ENCODE peak calls at places on chromosome 16, in seven cellular contexts. One of them, this sample, is unnamed.

GRCh38 chr16:53480394-53480793 is 22.6 kb downstream of the AKTIP start:
- DNase-seq in Peyer's patch: no peak
- DNase-seq in COR-L47: no peak
- DNase-seq in lung microvascular endothelial cell: no peak
- DNase-seq in nephron progenitor cell: no peak
- DNase-seq in NCI-H2171 treated with DMSO at 0.1 percent for 48 hours: no peak
- DNase-seq in left lung: no peak
- DNase-seq in this sample: no peak

GRCh38 chr16:1680361-1680760 is 2.3 kb downstream of the JPT2 start:
- DNase-seq in nephron progenitor cell: no peak
- DNase-seq in Peyer's patch: no peak
- DNase-seq in COR-L47: no peak
- DNase-seq in lung microvascular endothelial cell: no peak
- DNase-seq in NCI-H2171 treated with DMSO at 0.1 percent for 48 hours: no peak
- DNase-seq in left lung: no peak
- DNase-seq in this sample: peak

GRCh38 chr16:89201467-89202377 is 1.4 kb upstream of the SLC22A31 start:
- DNase-seq in Peyer's patch: peak
- DNase-seq in left lung: peak
- DNase-seq in NCI-H2171 treated with DMSO at 0.1 percent for 48 hours: peak
- DNase-seq in COR-L47: no peak
- DNase-seq in nephron progenitor cell: peak
- DNase-seq in lung microvascular endothelial cell: peak
- DNase-seq in this sample: peak

GRCh38 chr16:55853114-55853513 is 20.2 kb upstream of the CES1 start:
- DNase-seq in COR-L47: no peak
- DNase-seq in nephron progenitor cell: no peak
- DNase-seq in Peyer's patch: no peak
- DNase-seq in left lung: no peak
- DNase-seq in NCI-H2171 treated with DMSO at 0.1 percent for 48 hours: no peak
- DNase-seq in lung microvascular endothelial cell: no peak
- DNase-seq in this sample: no peak

GRCh38 chr16:54928016-54928356 is 2.7 kb upstream of the IRX5 start:
- DNase-seq in NCI-H2171 treated with DMSO at 0.1 percent for 48 hours: peak
- DNase-seq in Peyer's patch: no peak
- DNase-seq in nephron progenitor cell: no peak
- DNase-seq in COR-L47: peak
- DNase-seq in left lung: no peak
- DNase-seq in lung microvascular endothelial cell: peak
- DNase-seq in this sample: peak

GRCh38 chr16:29745126-29745852 is 501 bp downstream of the C16orf54 start:
- DNase-seq in lung microvascular endothelial cell: no peak
- DNase-seq in Peyer's patch: no peak
- DNase-seq in left lung: no peak
- DNase-seq in NCI-H2171 treated with DMSO at 0.1 percent for 48 hours: no peak
- DNase-seq in COR-L47: no peak
- DNase-seq in nephron progenitor cell: no peak
- DNase-seq in this sample: no peak

GRCh38 chr16:50925758-50926357 is 184.0 kb downstream of the CYLD start:
- DNase-seq in left lung: no peak
- DNase-seq in NCI-H2171 treated with DMSO at 0.1 percent for 48 hours: no peak
- DNase-seq in nephron progenitor cell: no peak
- DNase-seq in Peyer's patch: no peak
- DNase-seq in lung microvascular endothelial cell: no peak
- DNase-seq in COR-L47: no peak
- DNase-seq in this sample: no peak

GRCh38 chr16:68644715-68645493 is at the start of gene CDH3:
- DNase-seq in nephron progenitor cell: peak
- DNase-seq in Peyer's patch: peak
- DNase-seq in left lung: peak
- DNase-seq in NCI-H2171 treated with DMSO at 0.1 percent for 48 hours: peak
- DNase-seq in lung microvascular endothelial cell: no peak
- DNase-seq in COR-L47: peak
- DNase-seq in this sample: peak

GRCh38 chr16:12531937-12532336 is 271.8 kb downstream of the CPPED1 start:
- DNase-seq in Peyer's patch: no peak
- DNase-seq in NCI-H2171 treated with DMSO at 0.1 percent for 48 hours: no peak
- DNase-seq in left lung: no peak
- DNase-seq in lung microvascular endothelial cell: no peak
- DNase-seq in nephron progenitor cell: no peak
- DNase-seq in COR-L47: no peak
- DNase-seq in this sample: no peak

GRCh38 chr16:27579086-27579980 is 29.4 kb downstream of the KATNIP start:
- DNase-seq in lung microvascular endothelial cell: no peak
- DNase-seq in left lung: no peak
- DNase-seq in COR-L47: no peak
- DNase-seq in NCI-H2171 treated with DMSO at 0.1 percent for 48 hours: no peak
- DNase-seq in Peyer's patch: no peak
- DNase-seq in nephron progenitor cell: no peak
- DNase-seq in this sample: no peak

GRCh38 chr16:4391635-4392381 is 20.2 kb downstream of the VASN start:
- DNase-seq in COR-L47: peak
- DNase-seq in NCI-H2171 treated with DMSO at 0.1 percent for 48 hours: no peak
- DNase-seq in Peyer's patch: no peak
- DNase-seq in nephron progenitor cell: peak
- DNase-seq in left lung: no peak
- DNase-seq in lung microvascular endothelial cell: no peak
- DNase-seq in this sample: no peak

GRCh38 chr16:80591071-80591935 is 50.5 kb downstream of the DYNLRB2 start:
- DNase-seq in COR-L47: no peak
- DNase-seq in left lung: no peak
- DNase-seq in Peyer's patch: no peak
- DNase-seq in NCI-H2171 treated with DMSO at 0.1 percent for 48 hours: peak
- DNase-seq in nephron progenitor cell: no peak
- DNase-seq in lung microvascular endothelial cell: no peak
- DNase-seq in this sample: no peak

GRCh38 chr16:75306102-75306762 is 54.8 kb upstream of the BCAR1 start:
- DNase-seq in COR-L47: no peak
- DNase-seq in nephron progenitor cell: no peak
- DNase-seq in left lung: no peak
- DNase-seq in NCI-H2171 treated with DMSO at 0.1 percent for 48 hours: no peak
- DNase-seq in lung microvascular endothelial cell: peak
- DNase-seq in Peyer's patch: peak
- DNase-seq in this sample: no peak

GRCh38 chr16:67423634-67424575 is 7.0 kb upstream of the HSD11B2 start:
- DNase-seq in left lung: no peak
- DNase-seq in Peyer's patch: no peak
- DNase-seq in COR-L47: no peak
- DNase-seq in lung microvascular endothelial cell: no peak
- DNase-seq in nephron progenitor cell: peak
- DNase-seq in NCI-H2171 treated with DMSO at 0.1 percent for 48 hours: peak
- DNase-seq in this sample: peak

GRCh38 chr16:4081577-4082021 is 34.6 kb downstream of the ADCY9 start:
- DNase-seq in COR-L47: no peak
- DNase-seq in NCI-H2171 treated with DMSO at 0.1 percent for 48 hours: peak
- DNase-seq in lung microvascular endothelial cell: no peak
- DNase-seq in nephron progenitor cell: no peak
- DNase-seq in left lung: no peak
- DNase-seq in Peyer's patch: no peak
- DNase-seq in this sample: no peak

This sample was measured in DMS79 treated with DMSO at 0.1 percent for 48 hours.